ENCODE peak calls at places on chromosomes 12 and 14, in five cellular contexts. One of them, this sample, is unnamed.

GRCh38 chr12:47828967-47829482 is 9.3 kb upstream of the HDAC7 start:
- DNase-seq in uterus: peak; percentile 92
- DNase-seq in foreskin fibroblast: peak; percentile 85
- DNase-seq in colonic mucosa: peak; percentile 85
- DNase-seq in body of pancreas: peak; percentile 54
- DNase-seq in this sample: no peak

GRCh38 chr12:129887047-129887568 is 16.7 kb downstream of the TMEM132D start:
- DNase-seq in body of pancreas: no peak
- DNase-seq in uterus: no peak
- DNase-seq in foreskin fibroblast: no peak
- DNase-seq in colonic mucosa: no peak
- DNase-seq in this sample: no peak

GRCh38 chr12:4719821-4720636 is at the start of gene GALNT8:
- DNase-seq in foreskin fibroblast: no peak
- DNase-seq in uterus: no peak
- DNase-seq in body of pancreas: no peak
- DNase-seq in colonic mucosa: peak; percentile 74
- DNase-seq in this sample: no peak

GRCh38 chr14:60332869-60333268 is 83.8 kb downstream of the PPM1A start:
- DNase-seq in body of pancreas: no peak
- DNase-seq in colonic mucosa: no peak
- DNase-seq in uterus: no peak
- DNase-seq in foreskin fibroblast: no peak
- DNase-seq in this sample: no peak

GRCh38 chr12:117063162-117063911 is 35.9 kb downstream of the TESC start:
- DNase-seq in body of pancreas: no peak
- DNase-seq in colonic mucosa: peak; percentile 31
- DNase-seq in foreskin fibroblast: no peak
- DNase-seq in uterus: no peak
- DNase-seq in this sample: no peak

GRCh38 chr14:67514203-67514607 is 18.9 kb upstream of the PLEKHH1 start:
- DNase-seq in uterus: peak; percentile 47
- DNase-seq in colonic mucosa: peak; percentile 46
- DNase-seq in body of pancreas: peak; percentile 22
- DNase-seq in foreskin fibroblast: no peak
- DNase-seq in this sample: no peak

GRCh38 chr12:47449797-47450196 is 256.0 kb downstream of the RPAP3 start:
- DNase-seq in uterus: no peak
- DNase-seq in foreskin fibroblast: no peak
- DNase-seq in body of pancreas: no peak
- DNase-seq in colonic mucosa: no peak
- DNase-seq in this sample: no peak

GRCh38 chr12:128609861-128610260 is 213.9 kb downstream of the SLC15A4 start:
- DNase-seq in uterus: no peak
- DNase-seq in body of pancreas: no peak
- DNase-seq in colonic mucosa: no peak
- DNase-seq in foreskin fibroblast: no peak
- DNase-seq in this sample: no peak

GRCh38 chr12:8697120-8697475 is 693 bp upstream of the RIMKLB start:
- DNase-seq in body of pancreas: no peak
- DNase-seq in foreskin fibroblast: peak; percentile 42
- DNase-seq in colonic mucosa: no peak
- DNase-seq in uterus: no peak
- DNase-seq in this sample: no peak

GRCh38 chr12:8697476-8698131 is at the start of gene RIMKLB:
- DNase-seq in colonic mucosa: peak; percentile 68
- DNase-seq in uterus: peak; percentile 88
- DNase-seq in body of pancreas: peak; percentile 69
- DNase-seq in foreskin fibroblast: peak; percentile 73
- DNase-seq in this sample: no peak

GRCh38 chr12:8698132-8698829 is 490 bp downstream of the RIMKLB start:
- DNase-seq in body of pancreas: peak; percentile 43
- DNase-seq in uterus: peak; percentile 64
- DNase-seq in foreskin fibroblast: peak; percentile 36
- DNase-seq in colonic mucosa: peak; percentile 56
- DNase-seq in this sample: no peak

GRCh38 chr12:8695116-8695515 is 2.7 kb upstream of the RIMKLB start:
- DNase-seq in body of pancreas: no peak
- DNase-seq in colonic mucosa: no peak
- DNase-seq in uterus: no peak
- DNase-seq in foreskin fibroblast: no peak
- DNase-seq in this sample: no peak

DNA sequence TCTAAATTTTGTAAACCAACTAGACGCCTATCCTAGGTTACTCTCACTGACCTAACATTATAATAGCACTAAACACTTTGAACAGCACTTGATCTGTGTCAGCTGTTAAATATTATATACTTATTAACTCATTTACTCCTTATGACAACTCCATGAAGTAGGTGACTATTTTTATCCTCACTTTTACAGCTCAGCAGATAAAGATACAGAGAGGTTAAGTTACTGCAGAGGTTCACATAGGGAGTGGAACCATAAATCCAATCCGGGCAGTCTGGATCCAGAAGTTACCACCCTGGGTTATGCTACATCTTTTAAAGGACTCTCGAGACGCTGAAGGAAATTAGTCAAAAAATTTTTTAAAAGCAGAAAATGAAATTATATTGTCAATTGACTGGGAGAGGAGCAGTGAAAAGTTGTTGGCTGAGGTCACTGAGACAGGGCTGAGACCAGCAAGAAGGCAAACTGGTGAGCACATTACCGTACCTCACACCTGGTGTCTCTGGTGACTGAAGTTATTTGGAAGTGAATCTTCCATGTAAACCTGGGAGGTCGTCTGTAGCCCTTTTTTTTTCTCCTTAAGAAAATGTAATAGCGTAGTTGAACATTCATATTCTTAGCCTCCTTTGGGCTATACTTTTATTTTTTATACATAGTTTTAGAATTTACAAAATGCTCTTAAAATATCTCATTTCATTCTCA is 1.2 kb upstream of the RIMKLB start:
- DNase-seq in foreskin fibroblast: no peak
- DNase-seq in body of pancreas: no peak
- DNase-seq in colonic mucosa: no peak
- DNase-seq in uterus: no peak
- DNase-seq in this sample: no peak
- H3K4me3 ChIP-seq in foreskin fibroblast: peak overlapping the region; percentile 76
- H3K4me3 ChIP-seq in body of pancreas: no peak overlapping the region
- H3K4me3 ChIP-seq in colonic mucosa: peak overlapping the region; percentile 61
- H3K4me3 ChIP-seq in uterus: peak overlapping the region; percentile 66
- H3K4me3 ChIP-seq in this sample: peak overlapping the region; percentile 70

GRCh38 chr14:89814126-89814525 is 140.4 kb downstream of the EFCAB11 start:
- DNase-seq in uterus: no peak
- DNase-seq in colonic mucosa: no peak
- DNase-seq in foreskin fibroblast: no peak
- DNase-seq in body of pancreas: no peak
- DNase-seq in this sample: no peak
- H3K4me3 ChIP-seq in uterus: no peak overlapping the region
- H3K4me3 ChIP-seq in colonic mucosa: no peak overlapping the region
- H3K4me3 ChIP-seq in foreskin fibroblast: no peak overlapping the region
- H3K4me3 ChIP-seq in body of pancreas: no peak overlapping the region
- H3K4me3 ChIP-seq in this sample: no peak overlapping the region

DNA sequence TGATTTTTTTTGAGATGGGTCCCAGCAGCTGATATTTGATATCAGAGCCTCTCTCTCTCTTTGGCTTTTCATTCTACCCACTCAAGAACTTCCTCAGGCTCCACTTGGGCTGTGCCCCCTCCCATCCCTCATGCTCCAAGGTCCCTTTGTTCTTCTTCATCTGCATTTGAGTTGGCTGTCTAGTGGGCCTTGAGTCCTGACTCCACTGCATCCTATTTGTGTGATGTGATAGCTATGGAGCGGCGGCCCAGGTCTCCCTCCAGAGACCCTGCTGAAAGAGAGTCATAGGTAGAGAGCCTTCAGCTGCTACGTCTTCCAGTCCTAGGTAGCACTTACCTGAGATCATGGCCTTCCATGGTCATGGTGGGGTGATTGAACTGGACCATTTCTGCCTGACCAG is 123.1 kb upstream of the VRK1 start:
- DNase-seq in uterus: no peak
- DNase-seq in body of pancreas: no peak
- DNase-seq in colonic mucosa: no peak
- DNase-seq in foreskin fibroblast: no peak
- DNase-seq in this sample: no peak
- H3K4me3 ChIP-seq in uterus: no peak overlapping the region
- H3K4me3 ChIP-seq in body of pancreas: no peak overlapping the region
- H3K4me3 ChIP-seq in colonic mucosa: no peak overlapping the region
- H3K4me3 ChIP-seq in foreskin fibroblast: no peak overlapping the region
- H3K4me3 ChIP-seq in this sample: no peak overlapping the region

DNA sequence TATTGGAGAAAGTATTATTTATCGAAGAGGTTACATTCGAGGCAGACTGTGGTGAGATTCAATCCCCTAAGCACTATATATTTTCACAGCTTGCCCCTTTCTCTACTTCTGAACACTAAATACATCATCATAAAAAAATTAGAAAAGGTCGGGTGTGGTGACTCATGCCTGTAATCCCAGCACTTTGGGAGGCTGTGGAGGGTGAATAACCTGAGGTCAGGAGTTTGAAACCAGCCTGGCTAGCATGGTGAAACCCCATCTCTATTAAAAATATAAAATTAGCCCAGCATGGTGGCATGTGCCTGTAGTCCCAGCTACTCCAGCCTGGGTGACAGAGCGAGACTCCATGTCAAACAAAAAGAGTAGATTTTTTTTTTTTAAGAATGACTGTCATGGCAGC is 70.6 kb upstream of the MYF6 start:
- DNase-seq in foreskin fibroblast: no peak
- DNase-seq in uterus: no peak
- DNase-seq in body of pancreas: no peak
- DNase-seq in colonic mucosa: no peak
- DNase-seq in this sample: no peak
- H3K4me3 ChIP-seq in foreskin fibroblast: no peak overlapping the region
- H3K4me3 ChIP-seq in uterus: no peak overlapping the region
- H3K4me3 ChIP-seq in body of pancreas: no peak overlapping the region
- H3K4me3 ChIP-seq in colonic mucosa: no peak overlapping the region
- H3K4me3 ChIP-seq in this sample: no peak overlapping the region

GRCh38 chr14:28765907-28766504 is 581 bp upstream of the FOXG1 start:
- DNase-seq in uterus: no peak
- DNase-seq in colonic mucosa: no peak
- DNase-seq in foreskin fibroblast: no peak
- DNase-seq in body of pancreas: no peak
- DNase-seq in this sample: no peak
- H3K4me3 ChIP-seq in uterus: no peak overlapping the region
- H3K4me3 ChIP-seq in colonic mucosa: peak overlapping the region; percentile 11
- H3K4me3 ChIP-seq in foreskin fibroblast: peak overlapping the region; percentile 29
- H3K4me3 ChIP-seq in body of pancreas: no peak overlapping the region
- H3K4me3 ChIP-seq in this sample: peak overlapping the region; percentile 31

This sample was measured in AG04450.